ENCODE peak calls at places on chromosomes 3 and 15, in nine cellular contexts. H, F, D, G, K, B, Z, V and R are unnamed samples.

GRCh38 chr3:20772869-20773268 is 586.9 kb upstream of the SGO1 start:
- DNase-seq in H (no peak), F (no peak), D (no peak), G (no peak), K (no peak), B (no peak), Z (no peak), V (no peak), R (no peak)

GRCh38 chr3:58607816-58608215 is 30.6 kb upstream of the FAM107A start:
- DNase-seq in H (no peak), F (no peak), D (no peak), G (no peak), K (peak; percentile 21), B (no peak), Z (no peak), V (no peak), R (peak; percentile 21)

GRCh38 chr3:196341142-196341541 is 3.0 kb upstream of the TM4SF19 start:
- DNase-seq in H (no peak), F (no peak), D (no peak), G (no peak), K (peak; percentile 77), B (peak; percentile 65), Z (no peak), V (no peak), R (no peak)

GRCh38 chr15:37098468-37099320 is 1.7 kb downstream of the MEIS2 start:
- DNase-seq in H (no peak), F (no peak), D (no peak), G (no peak), K (peak; percentile 54), B (peak; percentile 15), Z (peak; percentile 13), V (peak; percentile 4), R (no peak)

GRCh38 chr3:53493997-53494791 is at the start of gene CACNA1D:
- DNase-seq in H (no peak), F (no peak), D (no peak), G (no peak), K (peak; percentile 35), B (no peak), Z (peak; percentile 89), V (peak; percentile 23), R (no peak)

GRCh38 chr15:56042982-56043980 is 49.9 kb upstream of the NEDD4 start:
- DNase-seq in H (no peak), F (peak; percentile 39), D (no peak), G (no peak), K (no peak), B (no peak), Z (no peak), V (no peak), R (peak; percentile 53)

GRCh38 chr15:90336705-90337141 is 15.4 kb upstream of the ZNF774 start:
- DNase-seq in H (peak; percentile 45), F (no peak), D (no peak), G (peak; percentile 28), K (peak; percentile 61), B (peak; percentile 14), Z (no peak), V (no peak), R (no peak)

GRCh38 chr3:29201609-29202008 is 79.3 kb upstream of the RBMS3 start:
- DNase-seq in H (no peak), F (no peak), D (no peak), G (no peak), K (no peak), B (no peak), Z (no peak), V (no peak), R (no peak)

GRCh38 chr3:6182909-6183308 is 678.0 kb upstream of the GRM7 start:
- DNase-seq in H (no peak), F (no peak), D (no peak), G (no peak), K (no peak), B (no peak), Z (no peak), V (no peak), R (no peak)

GRCh38 chr3:61684386-61684785 is 123.0 kb downstream of the PTPRG start:
- DNase-seq in H (no peak), F (no peak), D (no peak), G (no peak), K (peak; percentile 17), B (no peak), Z (no peak), V (no peak), R (no peak)

GRCh38 chr3:36166477-36166876 is 213.8 kb upstream of the STAC start:
- DNase-seq in H (peak; percentile 27), F (no peak), D (no peak), G (peak; percentile 73), K (peak; percentile 46), B (peak; percentile 49), Z (peak; percentile 39), V (no peak), R (no peak)

GRCh38 chr3:67018789-67019525 is 20.9 kb downstream of the KBTBD8 start:
- DNase-seq in H (no peak), F (no peak), D (no peak), G (no peak), K (peak; percentile 6), B (no peak), Z (no peak), V (no peak), R (no peak)